ENCODE peak calls at places on chromosomes 6 and 20, in ten cellular contexts. One of them, this sample, is unnamed.

GRCh38 chr6:46042355-46042999 is 26.8 kb upstream of the CLIC5 start:
- DNase-seq in occipital lobe: no peak
- DNase-seq in left cardiac atrium: no peak
- DNase-seq in LoVo: peak; percentile 35
- DNase-seq in iris pigment epithelial cell: peak; percentile 52
- DNase-seq in GM12878: no peak
- DNase-seq in germinal center: peak; percentile 26
- DNase-seq in memory B cell: no peak
- DNase-seq in fibroblast of pulmonary artery: peak; percentile 52
- DNase-seq in MM.1S: peak; percentile 35
- DNase-seq in this sample: no peak

GRCh38 chr6:136728976-136729515 is 63.2 kb downstream of the MAP3K5 start:
- DNase-seq in memory B cell: no peak
- DNase-seq in GM12878: no peak
- DNase-seq in occipital lobe: no peak
- DNase-seq in germinal center: no peak
- DNase-seq in left cardiac atrium: no peak
- DNase-seq in fibroblast of pulmonary artery: no peak
- DNase-seq in MM.1S: no peak
- DNase-seq in LoVo: no peak
- DNase-seq in iris pigment epithelial cell: no peak
- DNase-seq in this sample: no peak

GRCh38 chr6:128438311-128438916 is 82.0 kb downstream of the PTPRK start:
- DNase-seq in occipital lobe: no peak
- DNase-seq in GM12878: no peak
- DNase-seq in iris pigment epithelial cell: peak; percentile 6
- DNase-seq in memory B cell: no peak
- DNase-seq in left cardiac atrium: peak; percentile 28
- DNase-seq in germinal center: no peak
- DNase-seq in LoVo: no peak
- DNase-seq in MM.1S: no peak
- DNase-seq in fibroblast of pulmonary artery: peak; percentile 46
- DNase-seq in this sample: peak; percentile 62

GRCh38 chr6:19603716-19604115 is 233.5 kb upstream of the ID4 start:
- DNase-seq in LoVo: no peak
- DNase-seq in MM.1S: no peak
- DNase-seq in iris pigment epithelial cell: no peak
- DNase-seq in fibroblast of pulmonary artery: no peak
- DNase-seq in occipital lobe: no peak
- DNase-seq in germinal center: no peak
- DNase-seq in GM12878: no peak
- DNase-seq in left cardiac atrium: peak; percentile 39
- DNase-seq in memory B cell: no peak
- DNase-seq in this sample: peak; percentile 34

GRCh38 chr6:165831812-165832470 is 168.9 kb upstream of the PDE10A start:
- DNase-seq in GM12878: no peak
- DNase-seq in left cardiac atrium: no peak
- DNase-seq in LoVo: no peak
- DNase-seq in occipital lobe: no peak
- DNase-seq in iris pigment epithelial cell: no peak
- DNase-seq in germinal center: no peak
- DNase-seq in fibroblast of pulmonary artery: no peak
- DNase-seq in MM.1S: peak; percentile 9
- DNase-seq in memory B cell: no peak
- DNase-seq in this sample: no peak

GRCh38 chr6:80163754-80164187 is 57.3 kb downstream of the BCKDHB start:
- DNase-seq in left cardiac atrium: no peak
- DNase-seq in GM12878: peak; percentile 27
- DNase-seq in germinal center: peak; percentile 11
- DNase-seq in iris pigment epithelial cell: peak; percentile 81
- DNase-seq in fibroblast of pulmonary artery: peak; percentile 59
- DNase-seq in MM.1S: peak; percentile 50
- DNase-seq in occipital lobe: no peak
- DNase-seq in memory B cell: no peak
- DNase-seq in LoVo: peak; percentile 59
- DNase-seq in this sample: no peak

GRCh38 chr6:107144014-107144413 is 28.7 kb upstream of the BEND3 start:
- DNase-seq in LoVo: no peak
- DNase-seq in MM.1S: peak; percentile 65
- DNase-seq in germinal center: no peak
- DNase-seq in iris pigment epithelial cell: peak; percentile 4
- DNase-seq in memory B cell: no peak
- DNase-seq in fibroblast of pulmonary artery: peak; percentile 10
- DNase-seq in left cardiac atrium: no peak
- DNase-seq in occipital lobe: no peak
- DNase-seq in GM12878: no peak
- DNase-seq in this sample: no peak

GRCh38 chr6:116595247-116595646 is 21.0 kb upstream of the RSPH4A start:
- DNase-seq in MM.1S: no peak
- DNase-seq in memory B cell: no peak
- DNase-seq in LoVo: no peak
- DNase-seq in iris pigment epithelial cell: no peak
- DNase-seq in fibroblast of pulmonary artery: no peak
- DNase-seq in occipital lobe: no peak
- DNase-seq in left cardiac atrium: no peak
- DNase-seq in GM12878: no peak
- DNase-seq in germinal center: no peak
- DNase-seq in this sample: no peak

GRCh38 chr20:62760536-62761057 is 35.7 kb upstream of the MRGBP start:
- DNase-seq in occipital lobe: no peak
- DNase-seq in germinal center: no peak
- DNase-seq in MM.1S: no peak
- DNase-seq in fibroblast of pulmonary artery: no peak
- DNase-seq in left cardiac atrium: no peak
- DNase-seq in LoVo: no peak
- DNase-seq in memory B cell: no peak
- DNase-seq in GM12878: no peak
- DNase-seq in iris pigment epithelial cell: no peak
- DNase-seq in this sample: peak; percentile 14

GRCh38 chr6:100628180-100628579 is 163.5 kb upstream of the SIM1 start:
- DNase-seq in fibroblast of pulmonary artery: no peak
- DNase-seq in MM.1S: no peak
- DNase-seq in left cardiac atrium: no peak
- DNase-seq in memory B cell: no peak
- DNase-seq in germinal center: no peak
- DNase-seq in occipital lobe: no peak
- DNase-seq in iris pigment epithelial cell: no peak
- DNase-seq in LoVo: no peak
- DNase-seq in GM12878: no peak
- DNase-seq in this sample: no peak